ENCODE peak calls at places on chromosomes 7 and 10, in ten cellular contexts. U is left ventricle myocardium inferior, G is CD14-positive monocyte, Y is colonic mucosa, T is fibroblast of lung, B is psoas muscle, W is GM12865, R is brain microvascular endothelial cell, N is body of pancreas, X is RWPE2. L is an unnamed sample.

GRCh38 chr10:67779455-67780205 is 58.4 kb downstream of the DNAJC12 start:
- DNase-seq in T (peak), Y (peak), N (peak), W (peak), B (no peak), R (peak), U (no peak), X (no peak), G (no peak), L (no peak)

GRCh38 chr7:102426268-102427031 is 6.9 kb upstream of the ORAI2 start:
- DNase-seq in G (peak), W (peak), X (no peak), Y (no peak), N (no peak), U (no peak), R (no peak), B (no peak), T (no peak), L (no peak)

GRCh38 chr10:15571570-15571969 is 148.2 kb downstream of the ITGA8 start:
- DNase-seq in W (no peak), G (no peak), Y (no peak), N (peak), U (peak), X (peak), R (peak), T (peak), B (no peak), L (no peak)

GRCh38 chr7:33107136-33108066 is 1.8 kb downstream of the RP9 start:
- DNase-seq in N (peak), G (no peak), T (peak), B (peak), U (no peak), R (peak), X (no peak), Y (peak), W (peak), L (no peak)

GRCh38 chr10:28072573-28072972 is 73.7 kb upstream of the ODAD2 start:
- DNase-seq in T (no peak), Y (no peak), X (no peak), G (no peak), R (no peak), W (no peak), U (no peak), B (no peak), N (no peak), L (no peak)

GRCh38 chr10:51137741-51138529 is 63.6 kb downstream of the PRKG1 start:
- DNase-seq in R (no peak), G (no peak), N (no peak), B (no peak), W (no peak), Y (no peak), T (peak), X (no peak), U (no peak), L (no peak)

GRCh38 chr10:16779375-16779774 is 37.8 kb downstream of the RSU1 start:
- DNase-seq in N (no peak), R (no peak), X (no peak), G (no peak), Y (no peak), U (no peak), T (no peak), W (peak), B (no peak), L (no peak)

GRCh38 chr10:81961451-81962184 is 86.6 kb downstream of the NRG3 start:
- DNase-seq in T (no peak), Y (no peak), X (no peak), B (no peak), U (no peak), W (no peak), G (no peak), R (no peak), N (no peak), L (no peak)

GRCh38 chr10:8065651-8066050 is 11.2 kb downstream of the GATA3 start:
- DNase-seq in T (no peak), X (no peak), W (no peak), U (no peak), R (no peak), B (no peak), G (no peak), Y (no peak), N (no peak), L (no peak)

GRCh38 chr7:29243777-29244655 is 49.4 kb downstream of the CHN2 start:
- DNase-seq in R (no peak), X (no peak), G (no peak), T (no peak), Y (no peak), B (no peak), N (no peak), W (peak), U (no peak), L (no peak)

GRCh38 chr7:155847821-155848435 is 35.7 kb upstream of the SHH start:
- DNase-seq in B (no peak), Y (no peak), U (no peak), G (no peak), R (no peak), W (no peak), X (no peak), N (no peak), T (no peak), L (no peak)

GRCh38 chr7:134565643-134566136 is 16.8 kb downstream of the AKR1B15 start:
- DNase-seq in T (peak), Y (no peak), B (peak), U (no peak), R (no peak), N (no peak), W (no peak), G (no peak), X (no peak), L (no peak)

GRCh38 chr10:61456095-61456789 is 3.1 kb upstream of the TMEM26 start:
- DNase-seq in X (no peak), G (no peak), R (no peak), N (no peak), T (no peak), W (no peak), Y (no peak), B (no peak), U (no peak), L (no peak)

GRCh38 chr10:29585488-29585976 is 49.2 kb downstream of the SVIL start:
- DNase-seq in W (no peak), G (no peak), B (peak), Y (no peak), U (no peak), R (peak), T (no peak), X (no peak), N (no peak), L (peak)

GRCh38 chr7:33841658-33842057 is 63.7 kb upstream of the BMPER start:
- DNase-seq in R (peak), G (no peak), U (no peak), N (no peak), T (peak), X (no peak), B (no peak), Y (no peak), W (no peak), L (no peak)

GRCh38 chr7:49483142-49483541 is 290.3 kb upstream of the VWC2 start:
- DNase-seq in W (peak), T (no peak), U (no peak), G (no peak), R (no peak), N (no peak), B (no peak), X (no peak), Y (peak), L (no peak)

GRCh38 chr7:154867068-154867467 is 135.9 kb downstream of the PAXIP1 start:
- DNase-seq in R (no peak), U (no peak), X (no peak), Y (no peak), B (no peak), G (no peak), T (no peak), N (no peak), W (peak), L (no peak)

GRCh38 chr10:62062752-62063512 is 161.4 kb downstream of the ARID5B start:
- DNase-seq in U (no peak), X (no peak), W (no peak), R (no peak), B (no peak), G (no peak), Y (no peak), N (no peak), T (no peak), L (no peak)

GRCh38 chr7:151711906-151712771 is 164.8 kb downstream of the PRKAG2 start:
- DNase-seq in G (no peak), N (no peak), X (no peak), W (no peak), B (peak), Y (no peak), T (no peak), U (peak), R (no peak), L (no peak)

GRCh38 chr7:52639981-52640380 is 395.5 kb upstream of the POM121L12 start:
- DNase-seq in X (no peak), R (no peak), B (no peak), T (no peak), N (no peak), Y (no peak), W (no peak), G (no peak), U (no peak), L (no peak)

GRCh38 chr7:24521917-24522583 is 51.2 kb upstream of the PALS2 start:
- DNase-seq in T (no peak), N (no peak), G (no peak), B (no peak), W (no peak), X (no peak), U (no peak), Y (no peak), R (no peak), L (no peak)

GRCh38 chr10:24944512-24945255 is 7.7 kb downstream of the PRTFDC1 start:
- DNase-seq in G (no peak), R (peak), Y (peak), T (peak), B (no peak), N (peak), U (no peak), W (peak), X (no peak), L (no peak)

GRCh38 chr10:114518401-114519305 is 114.4 kb upstream of the AFAP1L2 start:
- DNase-seq in R (no peak), Y (no peak), U (no peak), W (no peak), T (no peak), B (no peak), G (no peak), N (no peak), X (no peak), L (no peak)

GRCh38 chr7:26345837-26346236 is 54.2 kb downstream of the SNX10 start:
- DNase-seq in G (no peak), N (no peak), Y (no peak), X (no peak), T (no peak), R (no peak), U (no peak), W (no peak), B (no peak), L (no peak)

GRCh38 chr7:154503962-154504550 is 451.9 kb downstream of the DPP6 start:
- DNase-seq in N (no peak), X (no peak), B (no peak), U (no peak), R (peak), T (peak), Y (no peak), G (no peak), W (peak), L (no peak)

GRCh38 chr7:96508371-96508770 is 186.5 kb upstream of the SLC25A13 start:
- DNase-seq in W (no peak), U (no peak), G (no peak), R (no peak), T (peak), X (no peak), N (no peak), Y (no peak), B (no peak), L (no peak)

GRCh38 chr7:77422500-77422899 is 6.4 kb upstream of the GSAP start:
- DNase-seq in N (no peak), U (no peak), R (no peak), G (no peak), Y (no peak), B (no peak), T (no peak), W (no peak), X (no peak), L (no peak)

GRCh38 chr7:16347461-16348192 is 73.7 kb downstream of the CRPPA start:
- DNase-seq in U (no peak), N (no peak), G (no peak), R (peak), W (no peak), T (no peak), B (no peak), X (no peak), Y (no peak), L (no peak)

GRCh38 chr10:102906507-102906906 is 11.6 kb upstream of the CNNM2 start:
- DNase-seq in R (no peak), W (no peak), Y (no peak), B (no peak), X (no peak), T (no peak), N (no peak), U (no peak), G (no peak), L (no peak)

GRCh38 chr10:80333985-80334384 is 22.6 kb downstream of the DYDC1 start:
- DNase-seq in T (no peak), Y (no peak), N (no peak), X (no peak), U (no peak), R (no peak), W (no peak), B (no peak), G (no peak), L (no peak)

GRCh38 chr10:119526606-119527592 is 15.6 kb downstream of the RGS10 start:
- DNase-seq in R (no peak), W (no peak), G (no peak), B (no peak), X (no peak), Y (no peak), U (no peak), T (no peak), N (no peak), L (peak)
- TF ChIP-seq CTCF in R (peak), W (no peak), G (no peak), B (no peak), X (no peak), Y (no peak), U (peak), T (no peak), N (no peak), L (no peak)

GRCh38 chr7:114539575-114539974 is 125.0 kb downstream of the FOXP2 start:
- DNase-seq in G (no peak), X (no peak), W (peak), R (peak), T (peak), N (no peak), B (no peak), Y (peak), U (no peak), L (no peak)
- TF ChIP-seq CTCF in G (no peak), X (peak), W (peak), R (peak), T (peak), N (no peak), B (peak), Y (no peak), U (peak), L (peak)

DNA sequence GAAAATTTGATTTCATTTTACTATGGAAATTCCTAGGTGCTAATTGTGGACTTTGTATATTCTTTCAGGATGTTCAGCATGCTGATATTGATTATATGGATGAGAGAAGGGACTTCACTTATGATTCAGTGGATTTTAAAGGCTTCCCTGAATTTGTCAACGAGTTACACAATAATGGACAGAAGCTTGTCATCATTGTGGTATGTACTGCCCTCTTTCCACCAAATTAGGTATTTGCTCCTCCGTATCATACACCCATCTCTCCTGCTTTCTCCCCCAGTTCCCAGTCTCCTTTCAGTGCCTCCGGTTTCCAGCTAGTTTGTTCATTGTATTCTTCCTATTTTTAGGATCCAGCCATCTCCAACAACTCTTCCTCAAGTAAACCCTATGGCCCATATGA is 34.6 kb downstream of the MGAM start:
- DNase-seq in G (no peak), N (no peak), T (no peak), W (no peak), R (no peak), X (no peak), B (no peak), U (no peak), Y (no peak), L (no peak)
- TF ChIP-seq CTCF in G (peak), N (peak), T (no peak), W (no peak), R (peak), X (peak), B (no peak), U (no peak), Y (no peak), L (peak)

DNA sequence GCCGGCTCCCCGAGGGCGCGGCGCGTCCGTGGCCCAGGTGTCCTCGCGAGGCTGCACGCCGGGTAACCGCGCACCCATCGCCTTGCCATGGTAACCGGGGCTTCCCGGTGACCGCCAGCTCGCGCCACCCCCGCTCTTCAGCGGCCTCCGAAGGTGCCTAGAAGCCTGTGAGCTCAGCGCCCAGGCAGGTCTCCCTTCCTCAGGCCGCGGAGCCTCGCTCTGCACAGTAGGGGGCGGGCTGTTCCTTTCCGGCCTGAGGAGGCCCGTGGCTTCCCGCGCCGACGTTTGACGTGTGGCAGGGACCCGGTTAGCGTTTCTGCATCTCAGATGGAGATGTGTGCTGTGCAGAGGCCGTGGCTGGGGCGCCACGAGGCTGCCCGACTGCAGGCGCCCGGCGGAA is 117.1 kb downstream of the DYNC2I1 start:
- DNase-seq in G (no peak), Y (no peak), T (no peak), N (peak), R (no peak), U (peak), W (no peak), X (peak), B (no peak), L (no peak)
- TF ChIP-seq CTCF in G (no peak), Y (peak), T (no peak), N (no peak), R (peak), U (peak), W (no peak), X (peak), B (no peak), L (peak)

L was measured in chondrocyte.